ENCODE peak calls at places on chromosomes 7 and 10, in four cellular contexts. L is CD4-positive, alpha-beta T cell; E is IMR-90; J is AG04449. A is an unnamed sample.

GRCh38 chr10:102538811-102539210 is 35.0 kb downstream of the SUFU start:
- DNase-seq in J (no peak), L (no peak), E (no peak), A (no peak)

GRCh38 chr7:108348913-108349312 is 107.3 kb downstream of the NRCAM start:
- DNase-seq in L (no peak), J (no peak), E (peak), A (no peak)

GRCh38 chr10:22333667-22334282 is 11.5 kb upstream of the SPAG6 start:
- DNase-seq in J (no peak), L (no peak), E (no peak), A (no peak)

GRCh38 chr7:121498816-121499215 is 102.7 kb upstream of the FAM3C start:
- DNase-seq in L (no peak), E (no peak), J (no peak), A (no peak)

GRCh38 chr10:121268363-121268762 is 329.9 kb downstream of the FGFR2 start:
- DNase-seq in L (no peak), J (no peak), E (no peak), A (no peak)

GRCh38 chr7:14738086-14738485 is 164.5 kb downstream of the DGKB start:
- DNase-seq in E (no peak), L (no peak), J (no peak), A (no peak)

GRCh38 chr7:27121656-27122055 is 8.9 kb downstream of the HOXA4 start:
- DNase-seq in J (no peak), L (no peak), E (peak), A (no peak)

GRCh38 chr10:68871105-68871711 is 29.9 kb upstream of the DDX50 start:
- DNase-seq in L (no peak), J (peak), E (peak), A (no peak)

GRCh38 chr7:144386741-144387140 is 16.8 kb downstream of the NOBOX start:
- DNase-seq in J (peak), E (peak), L (no peak), A (no peak)

GRCh38 chr7:81676813-81677212 is 93.0 kb downstream of the HGF start:
- DNase-seq in E (peak), J (no peak), L (no peak), A (no peak)

GRCh38 chr10:70328018-70328417 is 44.2 kb upstream of the NPFFR1 start:
- DNase-seq in L (no peak), J (no peak), E (no peak), A (no peak)

GRCh38 chr7:140276001-140276400 is 99.2 kb upstream of the KDM7A start:
- DNase-seq in J (no peak), E (no peak), L (no peak), A (no peak)

GRCh38 chr10:70461397-70462348 is 16.9 kb upstream of the PALD1 start:
- DNase-seq in J (peak), L (peak), E (peak), A (no peak)

GRCh38 chr7:54394877-54395276 is 147.3 kb upstream of the VSTM2A start:
- DNase-seq in L (no peak), J (no peak), E (no peak), A (no peak)

GRCh38 chr10:3935141-3935540 is 150.1 kb upstream of the KLF6 start:
- DNase-seq in J (no peak), E (peak), L (peak), A (no peak)

GRCh38 chr10:43961523-43962345 is 313.1 kb upstream of the ZNF32 start:
- DNase-seq in L (no peak), E (no peak), J (no peak), A (no peak)

GRCh38 chr10:81600185-81600584 is 274.8 kb upstream of the NRG3 start:
- DNase-seq in E (no peak), J (no peak), L (no peak), A (no peak)

GRCh38 chr10:12481956-12482355 is 132.6 kb downstream of the CAMK1D start:
- DNase-seq in J (no peak), E (no peak), L (no peak), A (no peak)

GRCh38 chr10:119401671-119402395 is 140.7 kb downstream of the RGS10 start:
- DNase-seq in L (no peak), E (peak), J (peak), A (no peak)

GRCh38 chr10:102635377-102635776 is 8.9 kb upstream of the TRIM8 start:
- DNase-seq in E (no peak), J (no peak), L (no peak), A (no peak)

GRCh38 chr7:29285451-29285807 is 90.9 kb downstream of the CHN2 start:
- DNase-seq in E (peak), J (peak), L (no peak), A (no peak)

GRCh38 chr7:29229056-29229455 is 34.5 kb downstream of the CHN2 start:
- DNase-seq in E (no peak), J (no peak), L (no peak), A (no peak)

GRCh38 chr7:87784424-87784823 is 91.7 kb downstream of the SLC25A40 start:
- DNase-seq in E (peak), J (no peak), L (no peak), A (no peak)

GRCh38 chr7:141512597-141512996 is 38.6 kb upstream of the AGK start:
- DNase-seq in J (no peak), E (no peak), L (no peak), A (no peak)

GRCh38 chr10:133264455-133264854 is 12.2 kb downstream of the ADAM8 start:
- DNase-seq in E (no peak), J (no peak), L (peak), A (no peak)

GRCh38 chr7:44216521-44217030 is 15.8 kb downstream of the YKT6 start:
- DNase-seq in E (no peak), L (no peak), J (no peak), A (no peak)

GRCh38 chr10:50513956-50514355 is 109.8 kb downstream of the SGMS1 start:
- DNase-seq in J (no peak), L (no peak), E (no peak), A (no peak)

GRCh38 chr7:105734233-105734632 is 142.2 kb downstream of the ATXN7L1 start:
- DNase-seq in E (peak), J (no peak), L (no peak), A (no peak)

GRCh38 chr7:105742787-105743186 is 133.6 kb downstream of the ATXN7L1 start:
- DNase-seq in J (no peak), L (no peak), E (no peak), A (no peak)

GRCh38 chr7:105743351-105743812 is 133.0 kb downstream of the ATXN7L1 start:
- DNase-seq in E (peak), J (no peak), L (no peak), A (no peak)

GRCh38 chr7:105741993-105742392 is 134.4 kb downstream of the ATXN7L1 start:
- DNase-seq in E (no peak), J (no peak), L (no peak), A (no peak)

GRCh38 chr7:105738133-105738532 is 138.3 kb downstream of the ATXN7L1 start:
- DNase-seq in J (no peak), L (no peak), E (no peak), A (no peak)
- TF ChIP-seq CTCF in J (no peak), L (no peak), E (peak), A (no peak)

DNA sequence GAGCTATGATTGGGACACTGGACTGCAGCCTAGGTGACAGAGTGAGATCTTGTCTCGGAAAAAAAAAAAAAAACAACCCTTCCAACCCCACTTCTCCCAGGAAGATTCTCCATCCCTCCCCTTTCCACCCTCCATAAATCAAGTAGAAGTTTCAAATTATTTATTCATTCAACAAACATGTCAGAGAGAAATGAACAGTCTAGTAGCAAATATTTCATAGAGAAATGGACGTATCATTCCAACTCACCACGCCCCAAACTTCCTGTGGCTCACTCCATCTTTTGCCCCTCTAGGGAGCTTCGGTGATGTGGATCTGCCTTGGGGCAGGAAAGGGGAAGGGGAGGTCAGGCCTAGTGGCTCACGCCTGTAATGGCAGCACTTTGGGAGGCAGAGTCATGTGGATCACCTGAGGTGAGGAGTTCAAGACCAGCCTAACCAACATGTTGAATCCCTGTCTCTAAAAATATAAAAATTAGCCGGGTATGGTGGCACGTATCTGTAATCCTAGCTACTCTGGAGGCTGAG is 638 bp upstream of the TRAPPC14 start:
- DNase-seq in L (no peak), J (no peak), E (no peak), A (no peak)
- TF ChIP-seq CTCF in L (no peak), J (no peak), E (no peak), A (no peak)

GRCh38 chr10:100827819-100828743 is 82.7 kb downstream of the PAX2 start:
- DNase-seq in E (no peak), J (no peak), L (peak), A (no peak)
- TF ChIP-seq CTCF in E (no peak), J (no peak), L (no peak), A (no peak)

GRCh38 chr10:100631192-100631591 is 95.4 kb downstream of the HIF1AN start:
- DNase-seq in J (no peak), E (no peak), L (no peak), A (no peak)

GRCh38 chr10:100632027-100632426 is 96.3 kb downstream of the HIF1AN start:
- DNase-seq in J (no peak), E (no peak), L (no peak), A (no peak)

GRCh38 chr10:100636848-100637553 is 101.3 kb downstream of the HIF1AN start:
- DNase-seq in J (no peak), L (no peak), E (no peak), A (no peak)

GRCh38 chr10:100637785-100638184 is 102.0 kb downstream of the HIF1AN start:
- DNase-seq in J (no peak), E (no peak), L (no peak), A (no peak)

GRCh38 chr10:100634034-100634433 is 98.3 kb downstream of the HIF1AN start:
- DNase-seq in J (no peak), L (no peak), E (no peak), A (no peak)
- TF ChIP-seq CTCF in J (no peak), L (no peak), E (no peak), A (no peak)

GRCh38 chr10:36271631-36272340 is 629.7 kb upstream of the FZD8 start:
- DNase-seq in J (no peak), E (no peak), L (no peak), A (no peak)

GRCh38 chr10:36269222-36269621 is 627.1 kb upstream of the FZD8 start:
- DNase-seq in E (no peak), L (no peak), J (no peak), A (no peak)

GRCh38 chr10:36263871-36264270 is 621.8 kb upstream of the FZD8 start:
- DNase-seq in E (no peak), J (no peak), L (no peak), A (no peak)

GRCh38 chr10:36266923-36267322 is 624.8 kb upstream of the FZD8 start:
- DNase-seq in J (no peak), E (no peak), L (no peak), A (no peak)
- TF ChIP-seq CTCF in J (no peak), E (no peak), L (no peak), A (no peak)

GRCh38 chr7:79245623-79246249 is 207.7 kb downstream of the MAGI2 start:
- DNase-seq in L (no peak), J (no peak), E (no peak), A (no peak)
- TF ChIP-seq CTCF in L (no peak), J (no peak), E (no peak), A (no peak)

GRCh38 chr10:129545257-129545656 is 78.2 kb downstream of the MGMT start:
- DNase-seq in J (no peak), L (no peak), E (peak), A (no peak)
- TF ChIP-seq CTCF in J (no peak), L (no peak), E (no peak), A (no peak)

GRCh38 chr7:2566890-2567662 is 8.3 kb downstream of the IQCE start:
- DNase-seq in J (peak), E (no peak), L (peak), A (no peak)

GRCh38 chr7:2566348-2566889 is 7.6 kb downstream of the IQCE start:
- DNase-seq in E (no peak), L (no peak), J (no peak), A (no peak)

GRCh38 chr7:2569421-2569820 is 10.6 kb downstream of the IQCE start:
- DNase-seq in E (no peak), L (no peak), J (no peak), A (no peak)

GRCh38 chr7:2568521-2569223 is 9.9 kb downstream of the IQCE start:
- DNase-seq in L (no peak), E (no peak), J (no peak), A (no peak)

DNA sequence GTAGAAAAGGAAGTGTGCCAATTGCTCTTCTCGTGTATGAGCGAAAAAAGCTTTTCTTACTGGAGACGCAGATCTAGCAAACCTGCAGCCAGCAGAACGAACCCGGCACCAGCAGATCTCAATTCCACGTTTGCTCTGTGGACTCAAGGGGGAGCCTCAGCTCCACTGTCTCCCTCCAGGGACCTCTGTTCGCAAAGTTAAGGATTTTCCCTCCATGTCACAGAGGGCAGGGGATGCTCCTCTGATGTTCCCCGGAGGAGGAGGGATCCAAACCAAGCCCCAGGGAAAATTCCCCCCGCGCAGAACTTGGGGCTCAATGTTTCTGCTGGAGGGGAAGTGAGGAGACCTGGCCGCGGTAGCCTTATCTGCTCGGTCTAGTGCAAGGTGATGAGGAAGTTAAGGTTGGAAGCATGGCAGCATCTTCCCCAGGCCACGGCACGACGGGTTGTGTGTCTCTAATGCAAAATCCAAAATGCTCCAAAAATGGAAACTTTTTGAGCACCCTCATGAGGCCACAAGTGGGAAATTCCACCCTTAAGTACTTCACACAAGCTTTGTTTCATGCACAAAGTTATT is 9.0 kb downstream of the IQCE start:
- DNase-seq in L (no peak), J (no peak), E (peak), A (no peak)
- TF ChIP-seq CTCF in L (no peak), J (peak), E (peak), A (no peak)

DNA sequence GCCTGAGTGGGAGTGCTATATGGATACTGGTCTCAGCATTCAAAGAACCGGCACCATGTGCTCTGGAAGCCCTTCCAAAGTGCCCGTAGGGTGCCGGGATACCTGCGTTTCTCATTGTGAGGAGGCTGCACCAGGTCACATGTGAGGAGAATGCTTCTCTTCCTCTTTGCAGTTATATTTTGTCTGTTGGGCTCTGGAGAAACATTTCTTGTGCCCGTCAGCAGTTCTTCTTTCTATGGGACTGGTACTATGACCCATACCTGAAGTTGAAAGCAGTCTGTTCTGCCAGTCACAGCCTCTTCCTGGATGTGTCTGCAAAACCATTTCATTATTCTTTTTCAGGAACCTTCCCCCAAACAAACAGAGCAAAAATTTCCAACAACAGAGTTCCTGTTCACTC is 465.0 kb downstream of the SUGCT start:
- DNase-seq in E (no peak), J (no peak), L (no peak), A (no peak)
- TF ChIP-seq CTCF in E (no peak), J (no peak), L (no peak), A (no peak)